ENCODE peak calls at places on chromosomes 12 and 14, in eight cellular contexts. O is stimulated activated CD8-positive, alpha-beta memory T cell treated with anti-CD3 and anti-CD28 coated beads, Interleukin-2, amount 100 ng/mL, for 48 hours; L is iris pigment epithelial cell; D is amniotic epithelial cell; S is endothelial cell; K is T follicular helper cell; Y is T-helper 17 cell; Q is Caki2. Z is an unnamed sample.

GRCh38 chr12:26090853-26091510 is 33.9 kb downstream of the BHLHE41 start:
- DNase-seq in Q (peak; percentile 16), K (no peak), Y (no peak), D (peak; percentile 45), S (no peak), L (peak; percentile 35), O (no peak), Z (peak; percentile 95)

GRCh38 chr14:92473947-92474535 is 39.5 kb upstream of the RIN3 start:
- DNase-seq in Y (no peak), O (no peak), K (no peak), Q (peak; percentile 8), L (no peak), D (peak; percentile 29), S (no peak), Z (peak; percentile 34)

GRCh38 chr12:44847888-44848770 is 28.0 kb downstream of the NELL2 start:
- DNase-seq in L (no peak), Q (no peak), Y (peak; percentile 14), D (no peak), S (no peak), O (no peak), K (peak; percentile 60), Z (no peak)

GRCh38 chr12:43578782-43579181 is 26.8 kb upstream of the ADAMTS20 start:
- DNase-seq in Y (no peak), K (no peak), D (peak; percentile 14), O (no peak), L (peak; percentile 31), S (no peak), Q (no peak), Z (no peak)

GRCh38 chr12:42141981-42142606 is 2.6 kb downstream of the GXYLT1 start:
- DNase-seq in Q (no peak), L (no peak), S (no peak), K (no peak), O (no peak), Y (no peak), D (no peak), Z (no peak)

GRCh38 chr12:58285551-58285950 is 344.2 kb downstream of the ATP23 start:
- DNase-seq in S (no peak), O (no peak), L (no peak), K (no peak), Q (no peak), D (no peak), Y (no peak), Z (peak; percentile 80)

GRCh38 chr12:57850924-57851323 is 4.4 kb upstream of the CTDSP2 start:
- DNase-seq in Y (no peak), K (no peak), O (no peak), L (no peak), Q (no peak), D (no peak), S (no peak), Z (peak; percentile 66)

GRCh38 chr12:93325855-93326254 is 51.9 kb upstream of the NUDT4 start:
- DNase-seq in O (no peak), S (no peak), Y (no peak), D (peak; percentile 83), L (peak; percentile 79), Q (no peak), K (no peak), Z (peak; percentile 81)

GRCh38 chr12:47841910-47842309 is 22.2 kb upstream of the HDAC7 start:
- DNase-seq in K (no peak), L (no peak), Y (no peak), S (no peak), O (no peak), D (peak; percentile 83), Q (no peak), Z (peak; percentile 46)

GRCh38 chr12:54398995-54399793 is 14.7 kb upstream of the ZNF385A start:
- DNase-seq in K (peak; percentile 81), D (peak; percentile 74), O (peak; percentile 73), S (peak; percentile 94), L (peak; percentile 77), Q (peak; percentile 85), Y (peak; percentile 66), Z (peak; percentile 97)

GRCh38 chr14:81386379-81386778 is 13.7 kb downstream of the STON2 start:
- DNase-seq in Y (no peak), O (no peak), D (no peak), S (no peak), Q (no peak), K (no peak), L (no peak), Z (no peak)

GRCh38 chr12:108826115-108826806 is 31.1 kb downstream of the SSH1 start:
- DNase-seq in K (no peak), S (peak; percentile 39), Y (no peak), L (peak; percentile 98), O (no peak), D (peak; percentile 93), Q (peak; percentile 90), Z (peak; percentile 92)

GRCh38 chr12:126069549-126070165 is 1004.4 kb downstream of the AACS start:
- DNase-seq in S (peak; percentile 13), Y (no peak), Q (peak; percentile 56), D (peak; percentile 61), O (peak; percentile 17), K (no peak), L (peak; percentile 42), Z (peak; percentile 80)

GRCh38 chr12:49064767-49065152 is 4.2 kb upstream of the KMT2D start:
- DNase-seq in O (no peak), D (no peak), S (no peak), Y (no peak), K (no peak), Q (no peak), L (no peak), Z (no peak)

GRCh38 chr12:111405856-111406473 is at the start of gene SH2B3:
- DNase-seq in K (peak; percentile 70), Y (no peak), O (no peak), Q (no peak), S (no peak), D (peak; percentile 38), L (peak; percentile 60), Z (no peak)

GRCh38 chr14:77372304-77372841 is 4.5 kb downstream of the TMED8 start:
- DNase-seq in O (no peak), Q (peak; percentile 2), Y (no peak), S (no peak), D (peak; percentile 43), L (peak; percentile 79), K (no peak), Z (no peak)

GRCh38 chr12:27845187-27845586 is 65.2 kb upstream of the MANSC4 start:
- DNase-seq in Y (no peak), L (no peak), K (no peak), D (no peak), Q (no peak), S (no peak), O (no peak), Z (no peak)

GRCh38 chr12:93783827-93784226 is 106.7 kb downstream of the CRADD start:
- DNase-seq in Q (no peak), O (no peak), L (no peak), Y (no peak), S (no peak), K (peak; percentile 7), D (no peak), Z (peak; percentile 74)

GRCh38 chr12:76678992-76679391 is 84.9 kb upstream of the ZDHHC17 start:
- DNase-seq in K (no peak), L (no peak), O (no peak), Y (no peak), Q (no peak), S (no peak), D (no peak), Z (no peak)

GRCh38 chr12:72547593-72547992 is 275.4 kb downstream of the TRHDE start:
- DNase-seq in Q (peak; percentile 19), K (no peak), S (no peak), L (peak; percentile 58), Y (no peak), O (no peak), D (peak; percentile 1), Z (no peak)

GRCh38 chr12:93706387-93706786 is 29.2 kb downstream of the CRADD start:
- DNase-seq in K (no peak), Q (no peak), S (no peak), O (no peak), D (no peak), Y (no peak), L (no peak), Z (no peak)

GRCh38 chr14:32382704-32383103 is 53.6 kb downstream of the AKAP6 start:
- DNase-seq in D (no peak), Y (no peak), L (peak; percentile 32), Q (no peak), K (no peak), S (peak; percentile 9), O (no peak), Z (peak; percentile 69)

Z was measured in islet precursor cell.